ENCODE peak calls at places on chromosome 4, in seven cellular contexts. H is left lung; Y is CD8-positive, alpha-beta T cell; S is effector memory CD4-positive, alpha-beta T cell; U is upper lobe of left lung; O is A549; N is adrenal gland. K is an unnamed sample. For H3K4me1, the result is how much of the 10 kb centered on the place peaks cover.

GRCh38 chr4:20195071-20195885 is 56.4 kb upstream of the SLIT2 start:
- DNase-seq in H (no peak), Y (no peak), S (no peak), O (no peak), N (no peak), U (no peak), K (no peak)

GRCh38 chr4:88007304-88008132 is at the start of gene PKD2:
- DNase-seq in S (peak), H (peak), N (peak), U (peak), O (peak), Y (peak), K (peak)

GRCh38 chr4:41169256-41169655 is 45.1 kb downstream of the APBB2 start:
- DNase-seq in H (no peak), U (no peak), Y (no peak), O (no peak), S (no peak), N (no peak), K (no peak)

GRCh38 chr4:29304595-29304994 is 1415.6 kb upstream of the PCDH7 start:
- DNase-seq in U (no peak), N (no peak), Y (no peak), H (no peak), O (no peak), S (no peak), K (no peak)

GRCh38 chr4:103021120-103021519 is 1.6 kb upstream of the SLC9B1 start:
- DNase-seq in N (no peak), Y (no peak), S (no peak), H (no peak), U (no peak), O (no peak), K (no peak)

GRCh38 chr4:181176306-181176705 is 1066.9 kb upstream of the TENM3 start:
- DNase-seq in Y (no peak), H (no peak), O (no peak), U (no peak), S (no peak), N (no peak), K (no peak)

GRCh38 chr4:186351672-186352194 is 85.7 kb downstream of the F11 start:
- DNase-seq in U (no peak), H (no peak), N (no peak), S (no peak), Y (no peak), O (no peak), K (no peak)

GRCh38 chr4:158259955-158260575 is 49.8 kb downstream of the TMEM144 start:
- DNase-seq in N (no peak), Y (no peak), S (no peak), H (no peak), U (no peak), O (peak), K (no peak)

GRCh38 chr4:129641179-129641578 is 545.2 kb downstream of the C4orf33 start:
- DNase-seq in H (no peak), N (peak), Y (peak), O (peak), U (no peak), S (no peak), K (no peak)

GRCh38 chr4:114078636-114079035 is 99.2 kb upstream of the ARSJ start:
- DNase-seq in Y (no peak), U (no peak), N (no peak), S (no peak), H (no peak), O (no peak), K (no peak)

GRCh38 chr4:88967883-88968316 is 89.1 kb downstream of the FAM13A start:
- DNase-seq in S (no peak), U (no peak), O (peak), Y (no peak), N (no peak), H (no peak), K (no peak)

GRCh38 chr4:125519376-125520171 is 204.8 kb downstream of the FAT4 start:
- DNase-seq in O (no peak), Y (no peak), U (no peak), N (no peak), H (no peak), S (no peak), K (no peak)

GRCh38 chr4:39855909-39856512 is 121.7 kb downstream of the PDS5A start:
- DNase-seq in N (no peak), O (peak), H (no peak), Y (no peak), S (no peak), U (no peak), K (no peak)

GRCh38 chr4:35818520-35818919 is 425.8 kb downstream of the ARAP2 start:
- DNase-seq in U (no peak), S (no peak), N (no peak), Y (no peak), O (no peak), H (no peak), K (no peak)

GRCh38 chr4:6799091-6799490 is 16.6 kb downstream of the KIAA0232 start:
- DNase-seq in Y (no peak), N (no peak), U (no peak), S (no peak), O (no peak), H (no peak), K (no peak)

GRCh38 chr4:6794189-6794588 is 11.7 kb downstream of the KIAA0232 start:
- DNase-seq in U (no peak), N (no peak), O (no peak), Y (no peak), H (no peak), S (no peak), K (no peak)

DNA sequence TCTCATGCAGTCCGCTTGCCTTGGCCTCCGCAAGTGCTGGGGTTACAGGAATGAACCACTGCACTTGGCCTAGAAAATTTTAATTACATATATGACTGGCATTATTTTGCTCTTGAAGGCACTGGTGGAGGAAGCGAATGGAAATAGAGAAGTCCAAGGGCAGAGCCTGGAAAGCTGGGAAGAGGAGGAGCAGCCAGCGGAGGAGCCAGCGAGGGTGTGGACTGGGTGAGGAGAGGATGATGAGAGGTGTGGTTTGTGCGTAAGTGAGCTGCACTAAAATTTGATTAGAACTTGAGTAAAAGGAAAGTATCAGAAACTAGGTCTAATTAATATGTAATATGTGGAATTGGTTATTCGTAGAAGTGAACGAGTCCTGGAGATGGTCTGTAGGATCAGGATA is 13.3 kb downstream of the KIAA0232 start:
- DNase-seq in Y (no peak), S (no peak), O (no peak), U (no peak), N (no peak), H (no peak), K (no peak)
- H3K4me1 ChIP-seq in Y (under half), S (under half), O (under half), U (under half), N (under half), H (under half), K (under half)

GRCh38 chr4:7803992-7804758 is 135.5 kb downstream of the AFAP1 start:
- DNase-seq in N (peak), U (peak), Y (peak), S (peak), H (peak), O (peak), K (peak)

GRCh38 chr4:7805533-7806079 is 134.1 kb downstream of the AFAP1 start:
- DNase-seq in U (no peak), N (no peak), S (no peak), H (no peak), O (peak), Y (no peak), K (no peak)

GRCh38 chr4:7804759-7805385 is 134.8 kb downstream of the AFAP1 start:
- DNase-seq in S (no peak), Y (no peak), U (no peak), H (no peak), N (no peak), O (no peak), K (no peak)

GRCh38 chr4:7802093-7802726 is 137.5 kb downstream of the AFAP1 start:
- DNase-seq in S (peak), O (peak), H (no peak), N (peak), Y (peak), U (no peak), K (peak)

GRCh38 chr4:7803371-7803770 is 136.3 kb downstream of the AFAP1 start:
- DNase-seq in U (no peak), H (no peak), N (no peak), S (no peak), Y (no peak), O (no peak), K (no peak)
- H3K4me1 ChIP-seq in U (under half), H (under half), N (under half), S (under half), Y (under half), O (half or more), K (under half)

GRCh38 chr4:83855044-83855443 is 319.1 kb downstream of the GPAT3 start:
- DNase-seq in N (no peak), O (peak), S (no peak), Y (no peak), U (no peak), H (no peak), K (no peak)
- H3K4me1 ChIP-seq in N (under half), O (half or more), S (under half), Y (under half), U (under half), H (under half), K (under half)

GRCh38 chr4:184420402-184420801 is 53.9 kb downstream of the IRF2 start:
- DNase-seq in U (no peak), S (no peak), O (no peak), Y (no peak), H (no peak), N (no peak), K (no peak)

GRCh38 chr4:184415071-184415470 is 59.3 kb downstream of the IRF2 start:
- DNase-seq in N (no peak), S (no peak), Y (no peak), O (no peak), U (no peak), H (no peak), K (no peak)

GRCh38 chr4:184419976-184420375 is 54.4 kb downstream of the IRF2 start:
- DNase-seq in H (no peak), S (no peak), U (no peak), O (no peak), N (no peak), Y (no peak), K (no peak)

GRCh38 chr4:184417802-184418511 is 56.4 kb downstream of the IRF2 start:
- DNase-seq in U (no peak), N (peak), Y (no peak), S (no peak), H (no peak), O (peak), K (peak)

GRCh38 chr4:184416913-184417734 is 57.2 kb downstream of the IRF2 start:
- DNase-seq in O (no peak), N (no peak), S (no peak), U (no peak), H (no peak), Y (peak), K (peak)
- H3K4me1 ChIP-seq in O (under half), N (under half), S (under half), U (under half), H (under half), Y (under half), K (half or more)

K was measured in CD4-positive, CD25-positive, alpha-beta regulatory T cell.